ENCODE peak calls at places on chromosome 19, in seven cellular contexts. D is neural progenitor cell; H is HuH-7.5; B is tibial artery; C is stimulated activated naive CD4-positive, alpha-beta T cell; G is activated gamma-delta T cell; L is substantia nigra. Y is an unnamed sample.

GRCh38 chr19:17627161-17627560 is 61.0 kb downstream of the UNC13A start:
- DNase-seq in D (no peak), H (no peak), B (no peak), C (no peak), G (no peak), L (no peak), Y (no peak)

GRCh38 chr19:10533656-10534386 is 9.9 kb upstream of the ATG4D start:
- DNase-seq in D (no peak), H (no peak), B (no peak), C (no peak), G (no peak), L (no peak), Y (no peak)

GRCh38 chr19:43616306-43616705 is 3.1 kb downstream of the ZNF428 start:
- DNase-seq in D (no peak), H (no peak), B (no peak), C (no peak), G (no peak), L (no peak), Y (no peak)

GRCh38 chr19:33379151-33379829 is 5.8 kb downstream of the CEBPG start:
- DNase-seq in D (no peak), H (no peak), B (no peak), C (no peak), G (no peak), L (no peak), Y (no peak)

GRCh38 chr19:41595258-41595889 is 19.4 kb downstream of the CEACAM21 start:
- DNase-seq in D (peak; percentile 35), H (peak; percentile 57), B (no peak), C (peak; percentile 72), G (no peak), L (no peak), Y (peak; percentile 5)

GRCh38 chr19:49677901-49678674 is 1.0 kb downstream of the PRMT1 start:
- DNase-seq in D (peak; percentile 95), H (peak; percentile 81), B (peak; percentile 85), C (peak; percentile 85), G (no peak), L (peak; percentile 43), Y (no peak)

GRCh38 chr19:31905980-31906948 is 439.1 kb upstream of the ZNF507 start:
- DNase-seq in D (no peak), H (no peak), B (no peak), C (no peak), G (no peak), L (no peak), Y (no peak)

GRCh38 chr19:50932690-50933083 is 20.2 kb downstream of the KLK5 start:
- DNase-seq in D (no peak), H (no peak), B (no peak), C (no peak), G (no peak), L (no peak), Y (no peak)

GRCh38 chr19:33064778-33065550 is at the start of gene RHPN2:
- DNase-seq in D (peak; percentile 91), H (peak; percentile 92), B (no peak), C (peak; percentile 17), G (no peak), L (no peak), Y (peak; percentile 15)

GRCh38 chr19:15373644-15374043 is 5.9 kb downstream of the AKAP8 start:
- DNase-seq in D (no peak), H (no peak), B (no peak), C (no peak), G (no peak), L (no peak), Y (no peak)

GRCh38 chr19:42129399-42130253 is 2.6 kb downstream of the POU2F2 start:
- DNase-seq in D (no peak), H (no peak), B (peak; percentile 69), C (no peak), G (no peak), L (no peak), Y (peak; percentile 27)

GRCh38 chr19:2474232-2475017 is 1.5 kb upstream of the GADD45B start:
- DNase-seq in D (peak; percentile 95), H (peak; percentile 92), B (peak; percentile 94), C (peak; percentile 89), G (peak; percentile 85), L (peak; percentile 56), Y (peak; percentile 73)

GRCh38 chr19:19488875-19489690 is 26.3 kb downstream of the TSSK6 start:
- DNase-seq in D (peak; percentile 82), H (no peak), B (peak; percentile 93), C (peak; percentile 91), G (peak; percentile 45), L (peak; percentile 17), Y (peak; percentile 83)

GRCh38 chr19:32202244-32202643 is 143.2 kb upstream of the ZNF507 start:
- DNase-seq in D (no peak), H (no peak), B (peak; percentile 35), C (no peak), G (no peak), L (no peak), Y (no peak)

GRCh38 chr19:12792048-12792852 is 964 bp downstream of the JUNB start:
- DNase-seq in D (peak; percentile 76), H (peak; percentile 65), B (peak; percentile 82), C (peak; percentile 86), G (peak; percentile 63), L (peak; percentile 68), Y (no peak)

GRCh38 chr19:7386308-7386707 is 37.6 kb downstream of the ARHGEF18 start:
- DNase-seq in D (no peak), H (peak; percentile 58), B (no peak), C (no peak), G (no peak), L (no peak), Y (no peak)

GRCh38 chr19:11421607-11422098 is 2.5 kb upstream of the RGL3 start:
- DNase-seq in D (peak; percentile 61), H (peak; percentile 72), B (peak; percentile 74), C (peak; percentile 49), G (no peak), L (no peak), Y (no peak)

GRCh38 chr19:36128392-36128736 is 11.5 kb upstream of the CAPNS1 start:
- DNase-seq in D (peak; percentile 58), H (no peak), B (no peak), C (no peak), G (no peak), L (no peak), Y (no peak)

GRCh38 chr19:42487025-42487797 is 41.1 kb downstream of the CEACAM1 start:
- DNase-seq in D (no peak), H (no peak), B (no peak), C (no peak), G (no peak), L (no peak), Y (no peak)

GRCh38 chr19:43502419-43502976 is 2.0 kb downstream of the PHLDB3 start:
- DNase-seq in D (no peak), H (no peak), B (no peak), C (no peak), G (no peak), L (no peak), Y (no peak)

GRCh38 chr19:58380037-58380735 is 644 bp downstream of the ZNF837 start:
- DNase-seq in D (no peak), H (no peak), B (no peak), C (no peak), G (no peak), L (no peak), Y (no peak)

GRCh38 chr19:48445256-48445605 is 552 bp upstream of the GRWD1 start:
- DNase-seq in D (peak; percentile 83), H (peak; percentile 95), B (no peak), C (no peak), G (no peak), L (no peak), Y (no peak)

GRCh38 chr19:39190768-39191167 is 6.0 kb upstream of the NCCRP1 start:
- DNase-seq in D (no peak), H (no peak), B (no peak), C (no peak), G (no peak), L (no peak), Y (no peak)

GRCh38 chr19:18785179-18786124 is 5.7 kb downstream of the COMP start:
- DNase-seq in D (peak; percentile 94), H (peak; percentile 98), B (peak; percentile 85), C (peak; percentile 58), G (peak; percentile 37), L (no peak), Y (no peak)

GRCh38 chr19:16000024-16000687 is 51.3 kb downstream of the OR10H4 start:
- DNase-seq in D (no peak), H (no peak), B (peak; percentile 81), C (no peak), G (no peak), L (no peak), Y (no peak)

GRCh38 chr19:31054430-31054829 is 294.8 kb downstream of the TSHZ3 start:
- DNase-seq in D (peak; percentile 82), H (no peak), B (no peak), C (no peak), G (no peak), L (no peak), Y (no peak)

GRCh38 chr19:8490395-8490760 is 12.1 kb downstream of the PRAM1 start:
- DNase-seq in D (no peak), H (no peak), B (no peak), C (no peak), G (no peak), L (no peak), Y (no peak)

GRCh38 chr19:6062274-6062673 is 48.0 kb downstream of the RFX2 start:
- DNase-seq in D (no peak), H (no peak), B (peak; percentile 79), C (no peak), G (no peak), L (no peak), Y (no peak)

GRCh38 chr19:56838930-56839664 is 1.4 kb downstream of the PEG3 start:
- DNase-seq in D (no peak), H (no peak), B (peak; percentile 98), C (no peak), G (no peak), L (peak; percentile 85), Y (peak; percentile 98)

GRCh38 chr19:2171349-2172145 is 7.8 kb downstream of the DOT1L start:
- DNase-seq in D (peak; percentile 45), H (peak; percentile 81), B (no peak), C (peak; percentile 11), G (peak; percentile 53), L (no peak), Y (no peak)

GRCh38 chr19:38683393-38684077 is 36.1 kb downstream of the ACTN4 start:
- DNase-seq in D (peak; percentile 40), H (peak; percentile 71), B (peak; percentile 90), C (no peak), G (peak; percentile 47), L (no peak), Y (no peak)

Y was measured in putamen.